ENCODE peak calls at places on chromosomes 7 and 10, in nine cellular contexts. Q is neural progenitor cell, O is esophagus squamous epithelium, M is heart left ventricle, Y is H9, Z is psoas muscle, N is GM23248, D is heart right ventricle, T is hepatocyte. R is an unnamed sample.
A peak's percentile ranks its signal among the peaks of the same experiment; 100 is the strongest.

GRCh38 chr7:87359366-87359765 is 13.9 kb downstream of the CROT start:
- DNase-seq in Q (no peak), O (no peak), M (no peak), Y (no peak), Z (no peak), N (peak; percentile 81), D (no peak), T (no peak), R (no peak)

GRCh38 chr10:24475598-24475997 is 248.1 kb downstream of the ARHGAP21 start:
- DNase-seq in Q (no peak), O (no peak), M (no peak), Y (no peak), Z (no peak), N (no peak), D (no peak), T (no peak), R (no peak)

GRCh38 chr10:131099028-131099427 is 212.5 kb downstream of the TCERG1L start:
- DNase-seq in Q (no peak), O (no peak), M (no peak), Y (no peak), Z (no peak), N (no peak), D (no peak), T (no peak), R (no peak)

GRCh38 chr10:48333856-48334255 is 27.4 kb downstream of the MAPK8 start:
- DNase-seq in Q (no peak), O (no peak), M (peak; percentile 75), Y (no peak), Z (peak; percentile 16), N (no peak), D (peak; percentile 35), T (no peak), R (no peak)

GRCh38 chr7:158446281-158446680 is 141.3 kb downstream of the PTPRN2 start:
- DNase-seq in Q (no peak), O (no peak), M (no peak), Y (no peak), Z (no peak), N (no peak), D (no peak), T (no peak), R (no peak)

GRCh38 chr10:123635131-123635530 is 31.0 kb upstream of the GPR26 start:
- DNase-seq in Q (no peak), O (no peak), M (no peak), Y (no peak), Z (no peak), N (no peak), D (no peak), T (no peak), R (no peak)

GRCh38 chr7:25216837-25217236 is 11.4 kb downstream of the NPVF start:
- DNase-seq in Q (peak; percentile 60), O (no peak), M (no peak), Y (no peak), Z (no peak), N (peak; percentile 38), D (no peak), T (peak; percentile 72), R (no peak)

GRCh38 chr7:27161721-27162547 is 3.4 kb downstream of the HOXA9 start:
- DNase-seq in Q (peak; percentile 50), O (no peak), M (peak; percentile 10), Y (peak; percentile 35), Z (no peak), N (peak; percentile 61), D (no peak), T (peak; percentile 19), R (no peak)

GRCh38 chr10:62637249-62638061 is 167.1 kb upstream of the ADO start:
- DNase-seq in Q (no peak), O (no peak), M (no peak), Y (no peak), Z (no peak), N (peak; percentile 79), D (no peak), T (no peak), R (peak; percentile 41)

GRCh38 chr7:18829518-18830252 is 287.8 kb downstream of the TWIST1 start:
- DNase-seq in Q (no peak), O (no peak), M (no peak), Y (no peak), Z (no peak), N (peak; percentile 77), D (no peak), T (no peak), R (no peak)

GRCh38 chr7:139691253-139691781 is 86.5 kb downstream of the HIPK2 start:
- DNase-seq in Q (no peak), O (no peak), M (peak; percentile 85), Y (no peak), Z (peak; percentile 69), N (no peak), D (peak; percentile 79), T (peak; percentile 28), R (no peak)
- H3K4me1 ChIP-seq in Q (peaks cover 10% of the 10 kb centered on the region), O (peaks cover 13% of the 10 kb centered on the region), M (peaks cover 17% of the 10 kb centered on the region), Y (peaks cover 2% of the 10 kb centered on the region), Z (peaks cover 58% of the 10 kb centered on the region), N (peaks cover 26% of the 10 kb centered on the region), D (peaks cover 29% of the 10 kb centered on the region), T (peaks cover 8% of the 10 kb centered on the region), R (no peaks in the 10 kb centered on the region)

GRCh38 chr10:114243661-114244060 is 4.6 kb downstream of the VWA2 start:
- DNase-seq in Q (no peak), O (no peak), M (no peak), Y (no peak), Z (no peak), N (no peak), D (no peak), T (no peak), R (no peak)

GRCh38 chr10:114244126-114244525 is 5.1 kb downstream of the VWA2 start:
- DNase-seq in Q (no peak), O (no peak), M (no peak), Y (no peak), Z (no peak), N (no peak), D (no peak), T (no peak), R (no peak)

GRCh38 chr10:114239994-114240345 is 916 bp downstream of the VWA2 start:
- DNase-seq in Q (peak; percentile 29), O (no peak), M (no peak), Y (no peak), Z (no peak), N (no peak), D (no peak), T (no peak), R (no peak)

GRCh38 chr10:114239117-114239993 is at the start of gene VWA2:
- DNase-seq in Q (peak; percentile 76), O (no peak), M (peak; percentile 40), Y (peak; percentile 71), Z (peak; percentile 18), N (no peak), D (peak; percentile 47), T (peak; percentile 80), R (no peak)

DNA sequence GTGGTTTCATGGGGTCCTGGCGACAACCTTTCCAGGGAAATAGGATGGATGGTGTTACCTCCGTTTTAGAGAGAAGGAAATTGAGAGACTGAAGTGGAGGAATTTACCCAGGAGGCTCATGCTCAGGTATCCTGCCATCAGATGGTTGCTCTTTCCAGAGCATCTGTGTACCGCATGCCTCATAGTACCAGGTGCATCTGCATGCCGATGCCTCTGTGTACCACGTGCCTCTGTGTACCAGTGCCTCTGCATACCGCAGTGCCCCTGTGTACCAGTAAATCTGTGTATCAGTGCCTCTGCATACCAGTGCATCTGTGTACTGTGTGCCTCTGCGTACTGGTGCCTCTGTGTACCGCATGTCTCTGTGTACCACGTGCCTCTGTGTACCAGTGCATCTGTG is 3.2 kb downstream of the VWA2 start:
- DNase-seq in Q (no peak), O (no peak), M (no peak), Y (no peak), Z (no peak), N (no peak), D (no peak), T (no peak), R (no peak)
- H3K27me3 ChIP-seq in Q (peaks cover 66% of the 10 kb centered on the region), O (no peaks in the 10 kb centered on the region), M (peaks cover 30% of the 10 kb centered on the region), Y (no peaks in the 10 kb centered on the region), Z (peaks cover 2% of the 10 kb centered on the region), N (peaks cover 82% of the 10 kb centered on the region), D (peaks cover 47% of the 10 kb centered on the region), T (peaks cover 32% of the 10 kb centered on the region), R (peaks cover 4% of the 10 kb centered on the region)

DNA sequence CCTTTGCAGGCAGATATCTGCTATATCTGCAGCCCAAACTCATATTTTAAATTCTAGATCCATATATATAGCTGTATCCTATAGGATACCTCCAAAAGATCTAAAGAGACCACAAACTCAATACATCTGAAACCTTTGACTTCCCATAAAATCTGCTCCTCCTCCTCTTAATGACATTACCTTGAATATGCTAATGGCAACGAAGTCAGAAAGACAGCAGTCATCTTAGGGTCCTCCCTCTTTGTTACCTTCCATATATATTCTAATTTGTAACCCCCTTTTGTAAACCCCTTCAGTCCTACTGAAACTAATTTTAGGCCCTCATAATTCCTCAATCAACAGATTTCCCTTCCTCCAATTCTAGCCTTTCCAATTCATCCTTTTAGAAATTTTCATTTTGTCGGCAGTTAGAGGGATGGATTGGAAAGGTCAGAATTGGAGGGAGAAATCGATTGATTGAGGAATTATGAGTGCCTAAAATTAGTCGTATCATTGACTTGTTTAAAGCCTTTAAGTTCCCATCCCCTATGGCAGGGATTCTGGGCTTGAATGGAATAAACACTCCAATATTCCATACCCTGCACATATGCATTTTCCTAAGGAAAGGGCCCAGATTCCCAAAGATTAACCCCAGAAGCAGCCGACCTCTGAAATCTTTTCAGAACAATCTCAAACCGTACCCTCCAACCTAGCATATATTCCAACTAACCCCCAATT is 2.4 kb downstream of the SYPL1 start:
- DNase-seq in Q (no peak), O (no peak), M (no peak), Y (no peak), Z (no peak), N (no peak), D (no peak), T (no peak), R (no peak)
- H3K4me1 ChIP-seq in Q (peaks cover 25% of the 10 kb centered on the region), O (peaks cover 18% of the 10 kb centered on the region), M (peaks cover 21% of the 10 kb centered on the region), Y (peaks cover 10% of the 10 kb centered on the region), Z (peaks cover 64% of the 10 kb centered on the region), N (peaks cover 29% of the 10 kb centered on the region), D (peaks cover 58% of the 10 kb centered on the region), T (peaks cover 25% of the 10 kb centered on the region), R (peaks cover 18% of the 10 kb centered on the region)

GRCh38 chr10:43282881-43283280 is 16.0 kb upstream of the RASGEF1A start:
- DNase-seq in Q (peak; percentile 85), O (no peak), M (no peak), Y (peak; percentile 81), Z (no peak), N (peak; percentile 28), D (no peak), T (peak; percentile 64), R (no peak)

GRCh38 chr10:43274011-43274410 is 7.1 kb upstream of the RASGEF1A start:
- DNase-seq in Q (peak; percentile 27), O (no peak), M (no peak), Y (no peak), Z (no peak), N (no peak), D (no peak), T (no peak), R (no peak)

GRCh38 chr10:43273543-43273942 is 6.7 kb upstream of the RASGEF1A start:
- DNase-seq in Q (no peak), O (no peak), M (no peak), Y (no peak), Z (no peak), N (no peak), D (no peak), T (no peak), R (no peak)

DNA sequence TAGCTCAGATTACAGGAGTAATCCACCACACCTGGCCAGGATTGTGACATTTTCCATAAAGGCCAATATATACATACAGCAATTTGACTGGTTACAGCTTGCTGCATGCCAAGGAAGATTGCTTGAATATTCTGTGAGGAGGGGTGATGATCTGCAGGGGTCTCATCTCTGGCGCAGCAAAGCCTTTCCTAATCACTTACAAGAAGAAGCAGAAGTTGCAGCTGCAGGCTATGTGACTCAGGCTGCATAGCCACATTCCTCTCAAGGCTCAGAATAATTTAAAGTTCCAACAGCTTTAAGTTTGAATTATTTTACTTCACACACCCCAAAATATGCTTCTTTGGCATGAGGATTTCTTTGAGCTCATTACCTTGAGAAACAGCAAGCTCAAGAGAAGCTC is 11.4 kb upstream of the RASGEF1A start:
- DNase-seq in Q (no peak), O (no peak), M (no peak), Y (no peak), Z (no peak), N (no peak), D (no peak), T (no peak), R (no peak)
- H3K27me3 ChIP-seq in Q (peaks cover 42% of the 10 kb centered on the region), O (no peaks in the 10 kb centered on the region), M (peaks cover 17% of the 10 kb centered on the region), Y (no peaks in the 10 kb centered on the region), Z (peaks cover 3% of the 10 kb centered on the region), N (peaks cover 6% of the 10 kb centered on the region), D (peaks cover 64% of the 10 kb centered on the region), T (peaks cover 23% of the 10 kb centered on the region), R (no peaks in the 10 kb centered on the region)

R was measured in effector memory CD4-positive, alpha-beta T cell.